ENCODE peak calls at places on chromosomes 2 and 18, in six cellular contexts. B, D, V, T, S and Z are unnamed samples.

GRCh38 chr2:8153258-8153718 is 528.6 kb upstream of the ID2 start:
- DNase-seq in B (no peak), D (no peak), V (no peak), T (no peak), S (no peak), Z (peak)

GRCh38 chr2:1493361-1494126 is 80.3 kb downstream of the TPO start:
- DNase-seq in B (peak), D (no peak), V (no peak), T (no peak), S (no peak), Z (no peak)

GRCh38 chr2:220224711-220225519 is 597.5 kb downstream of the SLC4A3 start:
- DNase-seq in B (no peak), D (peak), V (no peak), T (no peak), S (no peak), Z (no peak)

GRCh38 chr2:235244497-235245215 is 249.2 kb upstream of the AGAP1 start:
- DNase-seq in B (no peak), D (peak), V (no peak), T (no peak), S (peak), Z (no peak)

GRCh38 chr2:234495076-234495800 is 1.6 kb downstream of the ARL4C start:
- DNase-seq in B (no peak), D (peak), V (no peak), T (no peak), S (no peak), Z (no peak)

GRCh38 chr2:46471-47345 is at the start of gene FAM110C:
- DNase-seq in B (peak), D (no peak), V (peak), T (no peak), S (peak), Z (peak)

GRCh38 chr18:64720781-64721464 is 572.0 kb upstream of the LINC00305 start:
- DNase-seq in B (no peak), D (no peak), V (no peak), T (no peak), S (no peak), Z (peak)

GRCh38 chr2:149483004-149483605 is 104.5 kb downstream of the MMADHC start:
- DNase-seq in B (no peak), D (no peak), V (no peak), T (no peak), S (no peak), Z (no peak)

GRCh38 chr2:150122871-150123588 is 364.4 kb downstream of the RND3 start:
- DNase-seq in B (no peak), D (no peak), V (no peak), T (no peak), S (peak), Z (no peak)

GRCh38 chr2:63888490-63889402 is 47.0 kb downstream of the UGP2 start:
- DNase-seq in B (peak), D (peak), V (peak), T (peak), S (peak), Z (peak)

GRCh38 chr2:134234535-134234934 is 19.3 kb upstream of the MGAT5 start:
- DNase-seq in B (no peak), D (no peak), V (no peak), T (no peak), S (no peak), Z (no peak)

GRCh38 chr2:221402072-221402471 is 170.0 kb downstream of the EPHA4 start:
- DNase-seq in B (no peak), D (peak), V (no peak), T (no peak), S (peak), Z (no peak)

GRCh38 chr2:179454443-179455218 is 190.0 kb upstream of the SESTD1 start:
- DNase-seq in B (no peak), D (peak), V (no peak), T (no peak), S (peak), Z (no peak)

GRCh38 chr18:33669589-33669988 is 91.6 kb downstream of the ASXL3 start:
- DNase-seq in B (no peak), D (no peak), V (no peak), T (no peak), S (no peak), Z (no peak)

GRCh38 chr2:28828382-28828781 is 17.7 kb downstream of the SPDYA start:
- DNase-seq in B (no peak), D (peak), V (no peak), T (peak), S (no peak), Z (no peak)

GRCh38 chr18:23828426-23828825 is 139.2 kb downstream of the LAMA3 start:
- DNase-seq in B (peak), D (peak), V (no peak), T (peak), S (peak), Z (no peak)

GRCh38 chr2:130986890-130987493 is 106.3 kb downstream of the FAM168B start:
- DNase-seq in B (no peak), D (no peak), V (no peak), T (no peak), S (no peak), Z (no peak)

GRCh38 chr2:228646061-228646460 is 464.6 kb upstream of the SPHKAP start:
- DNase-seq in B (no peak), D (peak), V (no peak), T (no peak), S (no peak), Z (no peak)

GRCh38 chr2:105809099-105809473 is 64.4 kb downstream of the NCK2 start:
- DNase-seq in B (no peak), D (no peak), V (no peak), T (no peak), S (no peak), Z (no peak)

GRCh38 chr2:164538250-164538866 is 82.9 kb downstream of the GRB14 start:
- DNase-seq in B (no peak), D (peak), V (no peak), T (peak), S (peak), Z (no peak)

GRCh38 chr2:62014102-62014501 is 108.6 kb downstream of the COMMD1 start:
- DNase-seq in B (peak), D (peak), V (peak), T (peak), S (peak), Z (peak)

GRCh38 chr2:171134624-171135230 is 26.0 kb downstream of the TLK1 start:
- DNase-seq in B (no peak), D (no peak), V (no peak), T (no peak), S (no peak), Z (no peak)

GRCh38 chr2:78979380-78980238 is 45.9 kb upstream of the REG3G start:
- DNase-seq in B (peak), D (no peak), V (no peak), T (peak), S (no peak), Z (peak)

GRCh38 chr2:157312866-157313486 is 12.6 kb downstream of the ERMN start:
- DNase-seq in B (no peak), D (peak), V (no peak), T (no peak), S (no peak), Z (no peak)

GRCh38 chr18:46712406-46712805 is 44.4 kb downstream of the ST8SIA5 start:
- DNase-seq in B (no peak), D (peak), V (peak), T (no peak), S (no peak), Z (no peak)

GRCh38 chr2:16235747-16236146 is 295.4 kb downstream of the MYCN start:
- DNase-seq in B (no peak), D (no peak), V (no peak), T (no peak), S (no peak), Z (no peak)

GRCh38 chr2:237297421-237298155 is 116.4 kb downstream of the COL6A3 start:
- DNase-seq in B (no peak), D (peak), V (no peak), T (no peak), S (no peak), Z (no peak)

GRCh38 chr2:213229814-213230213 is 54.5 kb upstream of the SPAG16 start:
- DNase-seq in B (no peak), D (peak), V (no peak), T (peak), S (peak), Z (no peak)

GRCh38 chr2:99031481-99031880 is 95.5 kb upstream of the CRACDL start:
- DNase-seq in B (no peak), D (no peak), V (no peak), T (no peak), S (no peak), Z (no peak)

GRCh38 chr2:56151841-56152240 is 31.9 kb upstream of the CCDC85A start:
- DNase-seq in B (no peak), D (no peak), V (no peak), T (no peak), S (no peak), Z (no peak)

GRCh38 chr2:55595536-55595935 is 21.9 kb downstream of the PPP4R3B start:
- DNase-seq in B (no peak), D (no peak), V (no peak), T (no peak), S (no peak), Z (no peak)

GRCh38 chr18:41150316-41150715 is 804.7 kb upstream of the PIK3C3 start:
- DNase-seq in B (no peak), D (no peak), V (no peak), T (no peak), S (no peak), Z (no peak)

DNA sequence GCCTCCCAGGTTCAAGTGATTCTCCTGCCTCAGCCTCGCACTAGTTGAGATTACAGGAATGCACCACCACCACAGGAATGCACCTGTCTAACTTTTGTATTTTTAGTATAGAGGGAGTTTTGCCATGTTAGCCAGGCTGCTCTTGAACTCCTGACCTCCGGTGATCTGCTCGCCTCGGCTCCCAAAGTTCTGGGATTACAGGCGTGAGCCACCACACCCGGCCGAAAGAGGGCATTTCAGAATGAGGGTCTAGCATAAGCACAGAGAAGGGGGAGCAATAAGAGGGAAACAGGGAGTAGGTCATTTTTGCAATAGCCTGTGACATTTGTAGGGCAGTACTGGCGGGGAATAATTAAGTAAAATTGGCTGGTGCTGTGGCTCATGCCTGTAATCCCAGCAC is 1.9 kb upstream of the SPAST start:
- DNase-seq in B (no peak), D (no peak), V (peak), T (no peak), S (no peak), Z (no peak)
- TF ChIP-seq CTCF in B (no peak), D (no peak), V (no peak), T (no peak), S (no peak), Z (no peak)

GRCh38 chr2:95018861-95019550 is 6.5 kb upstream of the MAL start:
- DNase-seq in B (no peak), D (no peak), V (no peak), T (no peak), S (no peak), Z (no peak)
- TF ChIP-seq CTCF in B (no peak), D (no peak), V (no peak), T (no peak), S (no peak), Z (no peak)

GRCh38 chr2:48007699-48008268 is 101.5 kb upstream of the FBXO11 start:
- DNase-seq in B (no peak), D (no peak), V (no peak), T (no peak), S (no peak), Z (no peak)
- TF ChIP-seq CTCF in B (no peak), D (no peak), V (no peak), T (no peak), S (no peak), Z (no peak)

GRCh38 chr2:25168256-25169072 is at the start of gene POMC:
- DNase-seq in B (peak), D (peak), V (no peak), T (peak), S (no peak), Z (no peak)
- TF ChIP-seq CTCF in B (no peak), D (no peak), V (no peak), T (no peak), S (no peak), Z (no peak)

GRCh38 chr2:194867328-194867727 is 789.7 kb upstream of the SLC39A10 start:
- DNase-seq in B (no peak), D (no peak), V (no peak), T (peak), S (no peak), Z (no peak)

DNA sequence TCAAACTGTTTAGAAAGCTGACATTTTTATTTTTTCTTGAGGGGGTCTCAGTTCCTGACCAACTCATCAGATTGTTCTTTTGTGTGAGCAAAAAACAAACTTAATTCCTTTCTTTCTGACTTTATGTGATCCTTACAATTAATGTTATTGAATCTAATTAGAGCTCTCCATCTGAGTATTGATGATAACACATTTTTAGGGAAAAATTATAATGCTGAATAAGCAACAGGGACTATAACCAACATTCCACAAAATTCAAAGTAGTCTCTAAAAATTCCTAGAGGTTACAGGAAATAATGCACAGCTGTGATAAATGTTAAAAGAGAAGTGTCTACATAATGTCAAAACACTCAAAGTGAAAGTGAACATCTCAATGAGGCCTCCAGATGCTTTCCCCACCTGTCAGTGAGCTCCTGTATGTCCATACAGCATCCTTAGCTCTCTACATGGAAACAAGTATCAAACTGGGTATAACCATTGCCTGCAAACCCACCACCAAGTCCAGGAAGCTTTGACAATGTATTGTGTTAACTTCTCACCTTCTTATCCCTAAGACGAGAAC is 786.0 kb upstream of the SLC39A10 start:
- DNase-seq in B (no peak), D (no peak), V (no peak), T (no peak), S (no peak), Z (no peak)
- TF ChIP-seq CTCF in B (no peak), D (no peak), V (no peak), T (no peak), S (no peak), Z (no peak)

DNA sequence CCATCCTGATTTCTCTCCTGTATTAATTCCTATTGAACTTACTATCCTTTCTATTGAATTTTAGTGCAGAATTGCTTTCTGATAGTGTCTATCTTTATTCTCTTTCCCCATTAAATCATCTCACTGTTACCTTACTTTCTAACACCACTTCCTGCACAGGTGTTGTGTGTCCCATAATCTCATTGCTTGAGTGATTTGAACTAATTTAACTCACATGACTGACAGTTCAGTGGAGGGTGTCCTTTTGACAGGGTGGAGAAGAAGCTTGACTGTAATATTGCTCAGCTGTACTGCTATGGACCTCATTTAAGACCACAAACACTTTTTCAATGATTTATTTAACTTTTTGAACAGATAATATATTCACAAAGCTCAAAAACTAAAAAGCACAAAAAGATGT is 211.8 kb downstream of the NRXN1 start:
- DNase-seq in B (no peak), D (no peak), V (no peak), T (no peak), S (no peak), Z (no peak)
- TF ChIP-seq CTCF in B (no peak), D (no peak), V (no peak), T (no peak), S (no peak), Z (no peak)

GRCh38 chr2:173815778-173816177 is 149.4 kb downstream of the SP3 start:
- DNase-seq in B (no peak), D (no peak), V (no peak), T (no peak), S (no peak), Z (no peak)
- TF ChIP-seq CTCF in B (no peak), D (no peak), V (no peak), T (no peak), S (no peak), Z (no peak)

GRCh38 chr2:185388226-185388625 is 350.4 kb upstream of the FSIP2 start:
- DNase-seq in B (no peak), D (no peak), V (no peak), T (no peak), S (no peak), Z (no peak)
- TF ChIP-seq CTCF in B (no peak), D (no peak), V (no peak), T (no peak), S (no peak), Z (no peak)

GRCh38 chr2:73175663-73176204 is 26.6 kb upstream of the NOTO start:
- DNase-seq in B (peak), D (peak), V (peak), T (peak), S (peak), Z (peak)

GRCh38 chr2:73174941-73175662 is 27.3 kb upstream of the NOTO start:
- DNase-seq in B (no peak), D (no peak), V (no peak), T (no peak), S (no peak), Z (no peak)

GRCh38 chr2:73176205-73176880 is 26.0 kb upstream of the NOTO start:
- DNase-seq in B (no peak), D (no peak), V (peak), T (peak), S (no peak), Z (peak)

GRCh38 chr2:73176881-73177644 is 25.3 kb upstream of the NOTO start:
- DNase-seq in B (peak), D (peak), V (peak), T (peak), S (peak), Z (peak)

DNA sequence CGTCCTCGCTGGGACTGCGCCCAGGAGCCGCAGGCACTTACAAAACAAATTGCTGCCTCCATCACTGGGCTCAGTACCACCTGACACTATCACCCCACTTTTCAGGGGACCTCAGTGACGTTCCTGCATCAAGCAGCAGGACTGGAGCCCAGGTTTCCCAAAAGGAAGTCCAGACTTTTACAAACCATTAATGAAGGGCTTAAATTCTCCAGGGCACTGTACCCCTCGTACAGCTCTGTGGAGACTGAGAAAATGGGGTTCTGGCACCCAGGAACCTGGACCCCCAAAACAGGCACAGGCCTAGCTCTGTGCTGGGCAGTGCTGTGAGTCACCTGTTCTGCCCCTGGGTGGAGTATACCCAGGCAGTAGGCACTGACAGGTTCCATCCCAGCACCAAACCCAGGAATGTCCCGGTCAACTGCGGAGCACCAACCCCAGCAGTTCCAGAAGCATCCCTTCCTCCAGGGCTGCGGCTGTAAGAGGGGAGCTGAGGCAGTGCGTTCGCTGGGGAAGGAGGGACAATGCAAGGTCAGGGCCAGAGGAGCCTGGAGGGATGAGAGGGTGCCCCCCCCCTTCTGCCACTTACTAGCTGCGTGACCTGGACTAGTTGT is 24.6 kb upstream of the NOTO start:
- DNase-seq in B (no peak), D (no peak), V (no peak), T (no peak), S (no peak), Z (no peak)
- TF ChIP-seq CTCF in B (no peak), D (no peak), V (no peak), T (peak), S (no peak), Z (peak)